ENCODE peak calls at places on chromosome 2, in ten cellular contexts. G is stomach; P is thyroid gland; C is A549; S is mammary epithelial cell; B is cardiac muscle cell; Z is lower lobe of right lung; H is IMR-90; X is CD8-positive, alpha-beta T cell; I is left ventricle myocardium inferior. J is an unnamed sample. For H3K4me1, the result is how much of the 10 kb centered on the place peaks cover.

GRCh38 chr2:232767866-232768265 is 8.5 kb downstream of the KCNJ13 start:
- DNase-seq in G (no peak), P (no peak), C (no peak), S (no peak), B (no peak), Z (no peak), H (no peak), X (no peak), I (no peak), J (no peak)

GRCh38 chr2:67790622-67791021 is 272.2 kb downstream of the C1D start:
- DNase-seq in G (no peak), P (no peak), C (no peak), S (peak), B (no peak), Z (no peak), H (peak), X (no peak), I (no peak), J (no peak)

GRCh38 chr2:226130192-226130591 is 669.4 kb downstream of the IRS1 start:
- DNase-seq in G (no peak), P (no peak), C (no peak), S (no peak), B (peak), Z (no peak), H (peak), X (no peak), I (no peak), J (no peak)

GRCh38 chr2:144836635-144837350 is 316.9 kb upstream of the ZEB2 start:
- DNase-seq in G (no peak), P (no peak), C (no peak), S (no peak), B (no peak), Z (no peak), H (peak), X (no peak), I (no peak), J (no peak)

GRCh38 chr2:105287692-105288091 is 41.8 kb downstream of the TGFBRAP1 start:
- DNase-seq in G (peak), P (peak), C (peak), S (peak), B (peak), Z (no peak), H (peak), X (peak), I (no peak), J (no peak)

GRCh38 chr2:65877331-65877791 is 445.0 kb upstream of the SPRED2 start:
- DNase-seq in G (no peak), P (no peak), C (no peak), S (peak), B (no peak), Z (no peak), H (peak), X (no peak), I (no peak), J (no peak)

GRCh38 chr2:214196260-214196659 is 214.6 kb upstream of the VWC2L start:
- DNase-seq in G (no peak), P (no peak), C (no peak), S (no peak), B (no peak), Z (no peak), H (no peak), X (no peak), I (no peak), J (no peak)

GRCh38 chr2:10535703-10536102 is 87.6 kb upstream of the ODC1 start:
- DNase-seq in G (no peak), P (no peak), C (peak), S (no peak), B (no peak), Z (no peak), H (no peak), X (no peak), I (no peak), J (no peak)

GRCh38 chr2:100412866-100413265 is 4.6 kb downstream of the CHST10 start:
- DNase-seq in G (no peak), P (no peak), C (no peak), S (no peak), B (no peak), Z (no peak), H (no peak), X (no peak), I (no peak), J (no peak)

GRCh38 chr2:100411841-100412292 is 5.6 kb downstream of the CHST10 start:
- DNase-seq in G (no peak), P (no peak), C (no peak), S (no peak), B (no peak), Z (no peak), H (no peak), X (no peak), I (no peak), J (no peak)

GRCh38 chr2:100416397-100416938 is 1.0 kb downstream of the CHST10 start:
- DNase-seq in G (no peak), P (no peak), C (no peak), S (peak), B (no peak), Z (no peak), H (no peak), X (no peak), I (no peak), J (no peak)

GRCh38 chr2:100409975-100410647 is 7.4 kb downstream of the CHST10 start:
- DNase-seq in G (no peak), P (no peak), C (no peak), S (no peak), B (peak), Z (no peak), H (no peak), X (no peak), I (no peak), J (no peak)

DNA sequence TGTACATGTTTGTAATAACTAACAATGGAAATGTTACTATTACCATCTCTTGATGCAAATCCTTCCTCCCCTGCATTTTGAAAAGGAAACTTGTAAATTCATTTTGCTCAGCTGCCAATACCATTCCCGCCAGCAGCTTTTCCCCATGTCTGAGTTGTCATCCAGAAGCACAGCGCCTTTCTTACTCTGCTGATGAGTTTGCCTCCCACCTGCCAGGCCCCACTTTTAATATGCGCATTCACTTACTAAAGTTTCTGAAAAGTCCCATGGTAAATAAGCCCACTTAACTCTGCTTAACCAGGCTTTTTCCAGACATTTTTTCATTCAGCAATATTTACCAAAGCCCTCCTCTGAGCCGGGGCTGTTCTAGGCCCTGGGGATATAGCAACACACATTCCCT is 3.9 kb downstream of the CHST10 start:
- DNase-seq in G (no peak), P (no peak), C (no peak), S (no peak), B (no peak), Z (no peak), H (no peak), X (no peak), I (no peak), J (no peak)
- H3K27ac ChIP-seq in G (no peak), P (no peak), C (no peak), S (no peak), B (no peak), Z (no peak), H (no peak), X (no peak), I (no peak), J (no peak)

GRCh38 chr2:234426616-234427015 is 70.3 kb downstream of the ARL4C start:
- DNase-seq in G (no peak), P (no peak), C (no peak), S (no peak), B (no peak), Z (no peak), H (no peak), X (no peak), I (no peak), J (no peak)
- H3K4me1 ChIP-seq in G (under half), P (under half), C (under half), S (under half), B (under half), Z (under half), H (under half), X (half or more), I (under half), J (half or more)

DNA sequence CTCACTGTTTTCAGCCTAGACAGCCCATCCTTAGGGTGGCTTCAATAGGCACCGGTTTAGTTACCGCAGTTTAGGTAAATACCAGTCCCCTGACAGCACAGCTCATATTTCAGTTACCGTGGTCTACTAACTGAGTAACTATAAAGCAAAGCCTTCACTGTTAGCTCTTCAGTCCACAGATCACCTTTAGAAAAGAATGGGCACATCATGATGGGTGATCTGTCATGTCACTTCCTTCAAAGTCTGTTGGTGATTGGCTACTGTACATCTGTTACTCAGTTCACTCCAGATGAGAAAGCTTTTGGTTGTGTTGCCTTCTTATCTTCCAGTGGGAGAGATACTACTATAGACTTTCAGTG is 21.0 kb downstream of the SLC20A1 start:
- DNase-seq in G (no peak), P (no peak), C (no peak), S (no peak), B (no peak), Z (no peak), H (no peak), X (no peak), I (no peak), J (no peak)
- H3K27ac ChIP-seq in G (no peak), P (no peak), C (no peak), S (no peak), B (no peak), Z (no peak), H (no peak), X (no peak), I (no peak), J (no peak)

GRCh38 chr2:37322368-37322767 is 2.3 kb downstream of the PRKD3 start:
- DNase-seq in G (no peak), P (no peak), C (no peak), S (no peak), B (no peak), Z (no peak), H (peak), X (no peak), I (no peak), J (no peak)
- H3K4me1 ChIP-seq in G (half or more), P (under half), C (under half), S (under half), B (under half), Z (half or more), H (under half), X (under half), I (half or more), J (under half)

DNA sequence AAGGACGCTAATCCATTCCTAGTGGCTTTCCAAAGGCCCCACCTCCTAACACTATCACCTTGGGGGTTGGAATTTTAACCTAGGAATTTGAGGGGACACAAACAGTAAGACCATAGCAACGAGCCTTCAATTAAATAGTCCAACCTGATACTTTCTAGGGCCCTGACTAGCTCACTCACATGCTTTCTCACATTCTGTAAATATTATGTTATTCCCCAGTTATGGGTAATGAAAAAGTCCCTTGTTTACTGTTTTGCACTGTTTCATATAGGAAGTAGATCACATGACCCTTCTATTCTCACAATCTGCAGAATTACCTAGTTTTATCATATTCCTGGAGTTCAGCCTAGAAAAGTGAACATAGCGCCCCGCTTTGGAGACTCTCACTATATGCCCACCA is 1212.1 kb upstream of the ACVR2A start:
- DNase-seq in G (no peak), P (no peak), C (no peak), S (no peak), B (no peak), Z (no peak), H (no peak), X (no peak), I (no peak), J (no peak)
- H3K27ac ChIP-seq in G (no peak), P (no peak), C (no peak), S (no peak), B (no peak), Z (no peak), H (no peak), X (no peak), I (no peak), J (no peak)

GRCh38 chr2:74850816-74851566 is 17.1 kb downstream of the HK2 start:
- DNase-seq in G (no peak), P (no peak), C (no peak), S (peak), B (no peak), Z (no peak), H (peak), X (no peak), I (no peak), J (no peak)
- H3K4me1 ChIP-seq in G (half or more), P (under half), C (under half), S (half or more), B (half or more), Z (half or more), H (under half), X (under half), I (under half), J (half or more)

DNA sequence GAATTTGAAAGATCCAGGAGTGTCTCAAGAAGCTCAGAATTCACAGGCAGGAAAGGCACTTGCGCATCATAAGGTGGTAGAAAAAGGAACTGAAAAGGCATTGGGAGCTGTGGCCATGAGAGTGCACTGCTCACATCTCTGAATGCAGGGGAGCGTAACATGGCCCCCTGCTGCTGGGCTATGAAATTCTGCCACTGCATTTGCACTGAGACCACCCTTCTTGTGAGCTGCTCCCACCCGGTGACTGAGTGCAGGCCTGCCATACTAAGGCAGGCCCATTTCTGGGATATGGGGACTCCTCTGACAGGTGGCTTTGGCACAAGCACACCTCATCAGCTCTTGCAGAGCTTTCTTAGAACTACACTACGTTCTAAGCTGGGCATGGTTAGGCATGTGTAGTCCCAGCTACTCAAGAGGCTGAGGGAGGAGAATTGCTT is 25.3 kb upstream of the STARD7 start:
- DNase-seq in G (no peak), P (no peak), C (no peak), S (no peak), B (no peak), Z (no peak), H (no peak), X (no peak), I (no peak), J (no peak)
- H3K27ac ChIP-seq in G (no peak), P (no peak), C (no peak), S (no peak), B (no peak), Z (no peak), H (no peak), X (no peak), I (no peak), J (no peak)

GRCh38 chr2:54419855-54420550 is 36.1 kb upstream of the SPTBN1 start:
- DNase-seq in G (no peak), P (no peak), C (no peak), S (no peak), B (no peak), Z (no peak), H (no peak), X (no peak), I (no peak), J (no peak)
- H3K4me1 ChIP-seq in G (under half), P (under half), C (under half), S (under half), B (under half), Z (under half), H (under half), X (under half), I (half or more), J (under half)

J was measured in naive thymus-derived CD4-positive, alpha-beta T cell.